ENCODE peak calls at places on chromosome 6, in six cellular contexts. O, T, H, C, Q and B are unnamed samples.

GRCh38 chr6:7671581-7671980 is 54.3 kb upstream of the BMP6 start:
- DNase-seq in Q (no peak), H (no peak), O (no peak), C (no peak), T (no peak), B (no peak)

GRCh38 chr6:110875548-110876169 is 1.1 kb downstream of the AMD1 start:
- DNase-seq in H (peak; percentile 70), Q (peak; percentile 92), O (peak; percentile 47), C (peak; percentile 75), T (peak; percentile 87), B (no peak)

GRCh38 chr6:24205020-24205492 is 79.0 kb downstream of the NRSN1 start:
- DNase-seq in O (peak; percentile 20), T (no peak), C (peak; percentile 62), H (peak; percentile 11), Q (no peak), B (peak; percentile 43)

GRCh38 chr6:93343476-93343875 is 75.9 kb downstream of the EPHA7 start:
- DNase-seq in T (no peak), O (no peak), Q (no peak), H (no peak), C (no peak), B (no peak)

GRCh38 chr6:141587482-141588266 is 545.1 kb upstream of the GJE1 start:
- DNase-seq in T (no peak), Q (no peak), C (no peak), O (no peak), H (no peak), B (no peak)

GRCh38 chr6:4800662-4801061 is 24.5 kb downstream of the CDYL start:
- DNase-seq in C (no peak), O (no peak), Q (no peak), T (no peak), H (no peak), B (no peak)

GRCh38 chr6:56803594-56803993 is 151.3 kb upstream of the BEND6 start:
- DNase-seq in O (no peak), Q (no peak), H (no peak), C (no peak), T (no peak), B (no peak)

GRCh38 chr6:123901441-123901840 is 97.8 kb downstream of the NKAIN2 start:
- DNase-seq in T (no peak), O (no peak), H (no peak), Q (no peak), C (no peak), B (no peak)

GRCh38 chr6:105817961-105818360 is 268.2 kb upstream of the PRDM1 start:
- DNase-seq in O (no peak), T (no peak), C (no peak), H (no peak), Q (no peak), B (no peak)

DNA sequence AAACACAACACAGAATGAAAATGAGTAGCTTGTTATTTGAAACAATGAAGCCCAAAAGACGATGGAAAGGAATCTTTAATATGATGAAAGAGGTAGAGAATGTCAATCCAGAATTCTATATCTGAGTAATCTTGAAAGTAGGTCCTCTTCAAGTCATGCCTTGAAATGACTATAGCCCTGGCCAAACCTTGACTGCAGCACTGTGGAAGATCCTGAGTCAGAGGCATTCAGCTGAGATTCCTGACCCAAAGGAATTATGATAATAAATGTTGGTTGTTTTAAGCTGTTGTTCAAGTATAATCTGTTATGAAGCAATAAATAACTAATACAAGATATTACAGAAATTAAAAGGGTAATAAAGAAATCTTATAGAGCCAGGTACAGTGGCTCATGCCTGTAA is 64.8 kb downstream of the IBTK start:
- DNase-seq in C (no peak), Q (no peak), H (no peak), T (no peak), O (peak; percentile 12), B (no peak)
- H3K36me3 ChIP-seq in C (peaks cover 35% of the 10 kb centered on the region), Q (no peaks in the 10 kb centered on the region), H (peaks cover 5% of the 10 kb centered on the region), T (peaks cover 32% of the 10 kb centered on the region), O (peaks cover 31% of the 10 kb centered on the region), B (peaks cover 1% of the 10 kb centered on the region)

GRCh38 chr6:86856937-86857563 is 80.3 kb upstream of the HTR1E start:
- DNase-seq in O (peak; percentile 33), H (peak; percentile 56), C (peak; percentile 53), T (no peak), Q (no peak), B (peak; percentile 44)
- TF ChIP-seq CTCF in O (peak; percentile 84), H (peak; percentile 67), C (peak; percentile 54), T (peak; percentile 42), Q (peak; percentile 32), B (peak; percentile 53)

GRCh38 chr6:393391-394221 is 2.1 kb downstream of the IRF4 start:
- DNase-seq in C (peak; percentile 24), T (peak; percentile 48), H (no peak), Q (no peak), O (no peak), B (no peak)
- H3K36me3 ChIP-seq in C (no peaks in the 10 kb centered on the region), T (no peaks in the 10 kb centered on the region), H (no peaks in the 10 kb centered on the region), Q (no peaks in the 10 kb centered on the region), O (no peaks in the 10 kb centered on the region), B (no peaks in the 10 kb centered on the region)

DNA sequence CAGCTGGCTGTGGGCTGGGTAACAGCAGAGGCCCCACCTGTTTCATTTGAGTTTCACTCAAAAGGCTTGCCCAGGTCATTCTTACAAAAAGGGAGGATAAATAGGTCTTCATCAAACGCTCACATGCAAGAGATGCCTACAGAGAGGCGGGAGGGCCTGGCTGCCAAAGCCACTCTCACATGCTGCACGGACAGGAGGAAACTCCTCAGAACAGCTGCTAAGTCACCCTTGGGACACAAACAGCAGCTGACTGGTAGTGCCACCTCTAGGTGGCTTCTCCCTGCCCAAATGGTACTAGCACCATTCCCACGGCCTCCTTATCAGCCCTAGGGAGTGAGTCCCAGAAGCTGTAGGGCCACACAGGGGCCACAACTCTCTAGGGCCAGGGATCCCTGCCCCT is 23.8 kb downstream of the SLC22A23 start:
- DNase-seq in Q (no peak), T (no peak), H (peak; percentile 38), C (no peak), O (no peak), B (no peak)
- TF ChIP-seq CTCF in Q (no peak), T (no peak), H (peak; percentile 28), C (no peak), O (no peak), B (peak; percentile 39)

GRCh38 chr6:89790403-89790802 is 29.2 kb downstream of the MDN1 start:
- DNase-seq in T (no peak), Q (no peak), H (no peak), O (no peak), C (no peak), B (no peak)
- H3K36me3 ChIP-seq in T (peaks cover 80% of the 10 kb centered on the region), Q (no peaks in the 10 kb centered on the region), H (peaks cover 7% of the 10 kb centered on the region), O (peaks cover 40% of the 10 kb centered on the region), C (peaks cover 21% of the 10 kb centered on the region), B (peaks cover 6% of the 10 kb centered on the region)

GRCh38 chr6:131787955-131788712 is 19.7 kb upstream of the ENPP1 start:
- DNase-seq in T (no peak), Q (no peak), O (no peak), H (peak; percentile 37), C (peak; percentile 5), B (no peak)
- TF ChIP-seq CTCF in T (no peak), Q (no peak), O (no peak), H (no peak), C (no peak), B (no peak)